ENCODE peak calls at places on chromosomes 7 and 10, in five cellular contexts. R, I, B, U and Y are unnamed samples.

GRCh38 chr7:129925416-129926002 is 27.3 kb downstream of the UBE2H start:
- DNase-seq in R (peak; percentile 62), I (no peak), B (peak; percentile 82), U (no peak), Y (no peak)

GRCh38 chr10:132609211-132609610 is 71.6 kb downstream of the INPP5A start:
- DNase-seq in R (no peak), I (no peak), B (no peak), U (no peak), Y (peak; percentile 20)

GRCh38 chr7:124930173-124930623 is 573 bp upstream of the POT1 start:
- DNase-seq in R (no peak), I (no peak), B (no peak), U (no peak), Y (no peak)

GRCh38 chr10:30798621-30799020 is 169.1 kb upstream of the LYZL2 start:
- DNase-seq in R (no peak), I (no peak), B (no peak), U (no peak), Y (no peak)

GRCh38 chr10:105725007-105725406 is 1083.9 kb downstream of the SORCS3 start:
- DNase-seq in R (no peak), I (no peak), B (no peak), U (no peak), Y (no peak)

GRCh38 chr7:70143089-70144044 is 545.1 kb downstream of the AUTS2 start:
- DNase-seq in R (no peak), I (no peak), B (peak; percentile 27), U (no peak), Y (no peak)

GRCh38 chr7:134891262-134892001 is 94.9 kb upstream of the AGBL3 start:
- DNase-seq in R (peak; percentile 92), I (peak; percentile 82), B (peak; percentile 98), U (peak; percentile 45), Y (no peak)

GRCh38 chr10:3740157-3740871 is 44.7 kb downstream of the KLF6 start:
- DNase-seq in R (peak; percentile 76), I (no peak), B (peak; percentile 77), U (no peak), Y (no peak)

GRCh38 chr10:21329995-21330627 is 195.4 kb downstream of the SKIDA1 start:
- DNase-seq in R (peak; percentile 92), I (no peak), B (peak; percentile 89), U (peak; percentile 18), Y (no peak)

GRCh38 chr10:100709655-100710054 is 35.7 kb upstream of the PAX2 start:
- DNase-seq in R (no peak), I (no peak), B (no peak), U (no peak), Y (no peak)

GRCh38 chr7:150451097-150451793 is 815 bp downstream of the GIMAP8 start:
- DNase-seq in R (no peak), I (no peak), B (no peak), U (peak; percentile 58), Y (peak; percentile 78)

GRCh38 chr7:137086896-137087295 is 218.4 kb downstream of the CHRM2 start:
- DNase-seq in R (no peak), I (no peak), B (no peak), U (no peak), Y (no peak)

GRCh38 chr7:38506756-38507155 is 124.4 kb downstream of the AMPH start:
- DNase-seq in R (peak; percentile 60), I (no peak), B (peak; percentile 47), U (no peak), Y (no peak)

GRCh38 chr10:80596391-80597257 is 58.9 kb downstream of the SH2D4B start:
- DNase-seq in R (peak; percentile 46), I (no peak), B (peak; percentile 69), U (peak; percentile 36), Y (peak; percentile 49)

GRCh38 chr10:88901610-88902327 is 21.7 kb downstream of the STAMBPL1 start:
- DNase-seq in R (peak; percentile 80), I (no peak), B (no peak), U (no peak), Y (no peak)

GRCh38 chr7:5695037-5695708 is 86.3 kb downstream of the RNF216 start:
- DNase-seq in R (peak; percentile 89), I (peak; percentile 89), B (peak; percentile 90), U (no peak), Y (peak; percentile 83)

GRCh38 chr7:30237271-30237695 is 47.1 kb upstream of the ZNRF2 start:
- DNase-seq in R (no peak), I (no peak), B (no peak), U (no peak), Y (no peak)

GRCh38 chr10:67256984-67257383 is 331.1 kb downstream of the LRRTM3 start:
- DNase-seq in R (no peak), I (no peak), B (peak; percentile 3), U (no peak), Y (no peak)

GRCh38 chr7:16785846-16786245 is 19.0 kb downstream of the AGR2 start:
- DNase-seq in R (no peak), I (no peak), B (no peak), U (no peak), Y (no peak)

GRCh38 chr7:84337386-84337785 is 142.8 kb upstream of the SEMA3A start:
- DNase-seq in R (peak; percentile 77), I (no peak), B (peak; percentile 83), U (no peak), Y (no peak)

GRCh38 chr10:123720536-123720935 is 54.4 kb downstream of the GPR26 start:
- DNase-seq in R (no peak), I (no peak), B (no peak), U (no peak), Y (no peak)

GRCh38 chr7:81029523-81029922 is 110.7 kb upstream of the SEMA3C start:
- DNase-seq in R (no peak), I (no peak), B (no peak), U (no peak), Y (no peak)

GRCh38 chr7:91135703-91136102 is 128.5 kb upstream of the FZD1 start:
- DNase-seq in R (no peak), I (no peak), B (no peak), U (no peak), Y (no peak)

GRCh38 chr7:41005381-41005901 is 697.4 kb downstream of the INHBA start:
- DNase-seq in R (peak; percentile 92), I (no peak), B (peak; percentile 81), U (no peak), Y (no peak)

GRCh38 chr10:37240223-37240622 is 114.8 kb downstream of the ANKRD30A start:
- DNase-seq in R (no peak), I (no peak), B (no peak), U (no peak), Y (no peak)

GRCh38 chr7:3200504-3200903 is 100.5 kb upstream of the SDK1 start:
- DNase-seq in R (peak; percentile 62), I (no peak), B (peak; percentile 81), U (peak; percentile 22), Y (no peak)

GRCh38 chr7:25389489-25390106 is 161.3 kb upstream of the NPVF start:
- DNase-seq in R (peak; percentile 42), I (no peak), B (peak; percentile 76), U (peak; percentile 60), Y (no peak)

GRCh38 chr10:91144961-91145360 is 75.5 kb upstream of the PCGF5 start:
- DNase-seq in R (no peak), I (no peak), B (peak; percentile 81), U (no peak), Y (no peak)

GRCh38 chr10:124574456-124575070 is 112.9 kb downstream of the LHPP start:
- DNase-seq in R (no peak), I (no peak), B (no peak), U (no peak), Y (peak; percentile 26)

GRCh38 chr10:79081353-79082034 is 12.7 kb downstream of the ZMIZ1 start:
- DNase-seq in R (peak; percentile 96), I (no peak), B (peak; percentile 69), U (no peak), Y (no peak)
- H3K4me1 ChIP-seq in R (peaks cover 74% of the 10 kb centered on the region), I (no peaks in the 10 kb centered on the region), B (peaks cover 53% of the 10 kb centered on the region), U (peaks cover 57% of the 10 kb centered on the region), Y (peaks cover 26% of the 10 kb centered on the region)

GRCh38 chr10:77290528-77291155 is 347.0 kb downstream of the KCNMA1 start:
- DNase-seq in R (peak; percentile 93), I (no peak), B (peak; percentile 64), U (no peak), Y (no peak)

GRCh38 chr10:77291596-77292505 is 345.8 kb downstream of the KCNMA1 start:
- DNase-seq in R (peak; percentile 40), I (no peak), B (no peak), U (no peak), Y (no peak)

GRCh38 chr10:77289027-77289501 is 348.5 kb downstream of the KCNMA1 start:
- DNase-seq in R (no peak), I (no peak), B (no peak), U (no peak), Y (no peak)

GRCh38 chr10:77287647-77288120 is 349.9 kb downstream of the KCNMA1 start:
- DNase-seq in R (no peak), I (no peak), B (no peak), U (peak; percentile 20), Y (no peak)

DNA sequence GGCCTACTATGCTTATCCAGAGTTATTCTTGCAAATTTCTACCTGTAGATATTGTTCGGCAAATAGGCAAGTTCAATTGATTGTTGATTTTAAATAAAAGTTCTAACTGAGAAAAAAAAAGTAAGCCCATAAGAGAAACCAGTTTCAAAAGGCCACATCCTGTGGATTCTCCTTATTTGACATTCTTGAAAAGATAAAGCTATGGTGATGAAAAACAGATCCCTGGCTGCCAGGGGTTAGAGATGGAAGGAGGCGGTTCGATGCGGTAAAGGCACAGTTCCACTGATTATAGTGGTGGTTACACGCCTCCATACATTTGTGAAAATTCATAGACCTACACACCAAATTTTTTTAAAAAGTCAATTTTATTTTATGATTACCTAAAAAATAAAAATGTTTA is 347.8 kb downstream of the KCNMA1 start:
- DNase-seq in R (no peak), I (no peak), B (peak; percentile 60), U (no peak), Y (no peak)
- H3K27me3 ChIP-seq in R (no peaks in the 10 kb centered on the region), I (no peaks in the 10 kb centered on the region), B (peaks cover 13% of the 10 kb centered on the region), U (no peaks in the 10 kb centered on the region), Y (no peaks in the 10 kb centered on the region)

GRCh38 chr7:820341-820740 is 11.9 kb upstream of the SUN1 start:
- DNase-seq in R (no peak), I (no peak), B (no peak), U (no peak), Y (no peak)
- H3K4me1 ChIP-seq in R (peaks cover 17% of the 10 kb centered on the region), I (peaks cover 7% of the 10 kb centered on the region), B (peaks cover 31% of the 10 kb centered on the region), U (peaks cover 9% of the 10 kb centered on the region), Y (peaks cover 23% of the 10 kb centered on the region)

DNA sequence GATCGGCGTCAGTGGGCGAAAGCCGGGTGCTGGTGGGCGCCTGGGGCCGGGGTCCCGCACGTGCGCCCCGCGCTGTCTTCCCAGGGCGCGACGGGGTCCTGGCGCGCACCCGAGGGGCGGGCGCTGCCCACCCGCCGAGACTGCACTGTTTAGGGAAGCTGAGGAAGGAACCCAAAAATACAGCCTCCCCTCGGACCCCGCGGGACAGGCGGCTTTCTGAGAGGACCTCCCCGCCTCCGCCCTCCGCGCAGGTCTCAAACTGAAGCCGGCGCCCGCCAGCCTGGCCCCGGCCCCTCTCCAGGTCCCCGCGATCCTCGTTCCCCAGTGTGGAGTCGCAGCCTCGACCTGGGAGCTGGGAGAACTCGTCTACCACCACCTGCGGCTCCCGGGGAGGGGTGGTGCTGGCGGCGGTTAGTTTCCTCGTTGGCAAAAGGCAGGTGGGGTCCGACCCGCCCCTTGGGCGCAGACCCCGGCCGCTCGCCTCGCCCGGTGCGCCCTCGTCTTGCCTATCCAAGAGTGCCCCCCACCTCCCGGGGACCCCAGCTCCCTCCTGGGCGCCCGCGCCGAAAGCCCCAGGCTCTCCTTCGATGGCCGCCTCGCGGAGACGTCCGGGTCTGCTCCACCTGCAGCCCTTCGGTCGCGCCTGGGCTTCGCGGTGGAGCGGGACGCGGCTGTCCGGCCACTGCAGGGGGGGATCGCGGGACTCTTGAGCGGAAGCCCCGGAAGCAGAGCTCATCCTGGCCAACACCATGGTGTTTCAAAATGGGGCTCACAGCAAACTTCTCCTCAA is 1.1 kb downstream of the EGFR start:
- DNase-seq in R (no peak), I (peak; percentile 78), B (no peak), U (peak; percentile 54), Y (no peak)
- H3K27me3 ChIP-seq in R (no peaks in the 10 kb centered on the region), I (no peaks in the 10 kb centered on the region), B (peaks cover 96% of the 10 kb centered on the region), U (no peaks in the 10 kb centered on the region), Y (no peaks in the 10 kb centered on the region)

GRCh38 chr10:61959814-61960213 is 58.3 kb downstream of the ARID5B start:
- DNase-seq in R (no peak), I (no peak), B (no peak), U (no peak), Y (no peak)
- H3K4me1 ChIP-seq in R (peaks cover 16% of the 10 kb centered on the region), I (peaks cover 3% of the 10 kb centered on the region), B (peaks cover 5% of the 10 kb centered on the region), U (peaks cover 10% of the 10 kb centered on the region), Y (peaks cover 17% of the 10 kb centered on the region)